ENCODE peak calls at places on chromosomes 13 and 19, in six cellular contexts. K, Z, V, R, S and G are unnamed samples.

GRCh38 chr19:6062274-6062673 is 48.0 kb downstream of the RFX2 start:
- DNase-seq in K (no peak), Z (no peak), V (peak), R (peak), S (peak), G (peak)

GRCh38 chr13:54953786-54954185 is 1925.2 kb downstream of the OLFM4 start:
- DNase-seq in K (peak), Z (no peak), V (no peak), R (no peak), S (no peak), G (no peak)

GRCh38 chr13:101757446-101758039 is 305.1 kb downstream of the ITGBL1 start:
- DNase-seq in K (peak), Z (peak), V (no peak), R (no peak), S (peak), G (peak)

GRCh38 chr19:6210721-6211600 is 68.8 kb downstream of the MLLT1 start:
- DNase-seq in K (no peak), Z (no peak), V (no peak), R (no peak), S (no peak), G (no peak)

GRCh38 chr19:42281175-42282035 is 12.4 kb downstream of the CIC start:
- DNase-seq in K (peak), Z (peak), V (no peak), R (no peak), S (peak), G (peak)

GRCh38 chr13:88764103-88764502 is 1092.9 kb downstream of the SLITRK5 start:
- DNase-seq in K (no peak), Z (no peak), V (no peak), R (no peak), S (no peak), G (no peak)

GRCh38 chr13:58704953-58705352 is 1073.4 kb downstream of the PCDH17 start:
- DNase-seq in K (no peak), Z (no peak), V (no peak), R (no peak), S (no peak), G (no peak)

GRCh38 chr19:15300533-15301194 is 31.7 kb downstream of the BRD4 start:
- DNase-seq in K (peak), Z (peak), V (no peak), R (no peak), S (peak), G (peak)

GRCh38 chr13:83940742-83941141 is 58.5 kb upstream of the SLITRK1 start:
- DNase-seq in K (peak), Z (no peak), V (no peak), R (no peak), S (no peak), G (peak)

GRCh38 chr13:113860579-113861432 is 3.1 kb downstream of the GAS6 start:
- DNase-seq in K (no peak), Z (no peak), V (peak), R (no peak), S (no peak), G (peak)

GRCh38 chr19:4582980-4583842 is 23.7 kb upstream of the SEMA6B start:
- DNase-seq in K (no peak), Z (no peak), V (no peak), R (no peak), S (no peak), G (no peak)

GRCh38 chr19:53782698-53783097 is 41.4 kb downstream of the NLRP12 start:
- DNase-seq in K (no peak), Z (no peak), V (no peak), R (no peak), S (no peak), G (no peak)

GRCh38 chr19:51198641-51199040 is 26.2 kb upstream of the CD33 start:
- DNase-seq in K (no peak), Z (no peak), V (no peak), R (no peak), S (no peak), G (no peak)

GRCh38 chr13:98098511-98098910 is 44.4 kb upstream of the FARP1 start:
- DNase-seq in K (no peak), Z (peak), V (no peak), R (no peak), S (no peak), G (peak)

GRCh38 chr19:55452381-55453325 is 8.8 kb downstream of the ISOC2 start:
- DNase-seq in K (peak), Z (peak), V (peak), R (no peak), S (peak), G (peak)

GRCh38 chr19:28619842-28620429 is 593.0 kb downstream of the UQCRFS1 start:
- DNase-seq in K (no peak), Z (no peak), V (no peak), R (no peak), S (no peak), G (no peak)

GRCh38 chr19:19134687-19135158 is 3.6 kb downstream of the TMEM161A start:
- DNase-seq in K (no peak), Z (no peak), V (no peak), R (no peak), S (peak), G (no peak)

GRCh38 chr19:13339869-13340268 is 166.4 kb downstream of the CACNA1A start:
- DNase-seq in K (no peak), Z (no peak), V (no peak), R (no peak), S (no peak), G (no peak)

GRCh38 chr13:97141564-97142005 is 80.5 kb upstream of the MBNL2 start:
- DNase-seq in K (peak), Z (peak), V (peak), R (no peak), S (peak), G (peak)

GRCh38 chr19:41997121-41997850 is 3.3 kb upstream of the ATP1A3 start:
- DNase-seq in K (peak), Z (peak), V (peak), R (no peak), S (peak), G (peak)

GRCh38 chr13:52003551-52003950 is 7.7 kb downstream of the ATP7B start:
- DNase-seq in K (no peak), Z (no peak), V (no peak), R (no peak), S (no peak), G (no peak)

GRCh38 chr13:24127116-24127631 is 33.3 kb upstream of the SPATA13 start:
- DNase-seq in K (peak), Z (peak), V (no peak), R (no peak), S (peak), G (no peak)

GRCh38 chr19:19185853-19186728 is 5.9 kb downstream of the BORCS8 start:
- DNase-seq in K (peak), Z (peak), V (no peak), R (no peak), S (peak), G (peak)

GRCh38 chr19:53927745-53928144 is 18.7 kb downstream of the CACNG7 start:
- DNase-seq in K (peak), Z (peak), V (peak), R (no peak), S (peak), G (peak)

GRCh38 chr19:29630661-29631060 is 24.6 kb downstream of the POP4 start:
- DNase-seq in K (no peak), Z (no peak), V (no peak), R (no peak), S (no peak), G (no peak)

GRCh38 chr13:92677571-92677970 is 549.0 kb upstream of the GPC6 start:
- DNase-seq in K (peak), Z (no peak), V (no peak), R (no peak), S (no peak), G (no peak)

GRCh38 chr13:52158629-52159158 is 703 bp downstream of the NEK3 start:
- DNase-seq in K (peak), Z (peak), V (peak), R (no peak), S (peak), G (peak)

GRCh38 chr13:51033431-51034185 is 77.5 kb downstream of the C13orf42 start:
- DNase-seq in K (no peak), Z (no peak), V (no peak), R (no peak), S (no peak), G (no peak)

GRCh38 chr19:13665125-13665903 is 99.0 kb upstream of the MRI1 start:
- DNase-seq in K (no peak), Z (no peak), V (no peak), R (no peak), S (no peak), G (no peak)

GRCh38 chr13:90783273-90783672 is 564.2 kb upstream of the MIR17HG start:
- DNase-seq in K (no peak), Z (no peak), V (no peak), R (no peak), S (no peak), G (no peak)

GRCh38 chr19:13833330-13834265 is 38.4 kb downstream of the ZSWIM4 start:
- DNase-seq in K (peak), Z (peak), V (peak), R (peak), S (peak), G (peak)

GRCh38 chr13:113746671-113747070 is 12.4 kb upstream of the TMEM255B start:
- DNase-seq in K (no peak), Z (no peak), V (no peak), R (no peak), S (no peak), G (no peak)

GRCh38 chr13:45769072-45769471 is 67.0 kb downstream of the CBY2 start:
- DNase-seq in K (no peak), Z (no peak), V (no peak), R (no peak), S (no peak), G (no peak)

GRCh38 chr19:8240274-8241229 is 31.4 kb downstream of the CERS4 start:
- DNase-seq in K (peak), Z (peak), V (peak), R (peak), S (peak), G (peak)

DNA sequence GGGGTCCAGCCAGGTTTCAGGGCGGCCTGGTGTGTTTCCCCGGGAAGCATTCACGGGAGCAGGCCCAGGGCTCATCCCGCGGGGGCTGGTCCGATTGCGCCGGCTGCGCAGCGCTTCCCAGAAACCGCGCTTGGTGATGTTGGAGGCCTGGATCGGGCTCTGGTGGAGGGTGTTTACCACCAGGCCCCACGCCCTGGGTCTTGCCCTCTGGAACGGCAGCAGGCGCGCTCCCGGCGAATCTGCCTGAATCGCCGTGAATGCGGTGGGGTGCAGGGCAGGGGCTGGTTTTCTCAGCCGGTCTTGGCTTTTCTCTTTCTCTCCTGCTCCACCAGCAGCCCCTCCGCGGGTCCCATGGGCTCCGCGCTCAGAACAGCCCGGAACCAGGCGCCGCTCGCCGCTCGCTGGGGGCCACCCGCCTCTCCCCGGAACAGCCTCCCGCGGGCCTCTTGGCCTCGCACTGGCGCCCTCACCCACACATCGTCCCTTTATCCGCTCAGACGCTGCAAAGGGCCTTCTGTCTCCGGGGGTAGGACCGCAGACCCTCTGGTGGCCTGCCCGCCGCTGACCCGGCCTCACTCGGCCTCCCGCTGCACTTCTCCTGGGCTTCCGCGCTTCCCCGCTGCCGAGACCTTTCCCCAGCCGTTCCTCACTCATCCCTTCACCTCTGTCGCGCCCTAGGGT is 69.4 kb upstream of the GJB6 start:
- DNase-seq in K (no peak), Z (no peak), V (no peak), R (no peak), S (no peak), G (peak)
- H3K4me3 ChIP-seq in K (no peak), Z (no peak), V (no peak), R (peak), S (no peak), G (no peak)

DNA sequence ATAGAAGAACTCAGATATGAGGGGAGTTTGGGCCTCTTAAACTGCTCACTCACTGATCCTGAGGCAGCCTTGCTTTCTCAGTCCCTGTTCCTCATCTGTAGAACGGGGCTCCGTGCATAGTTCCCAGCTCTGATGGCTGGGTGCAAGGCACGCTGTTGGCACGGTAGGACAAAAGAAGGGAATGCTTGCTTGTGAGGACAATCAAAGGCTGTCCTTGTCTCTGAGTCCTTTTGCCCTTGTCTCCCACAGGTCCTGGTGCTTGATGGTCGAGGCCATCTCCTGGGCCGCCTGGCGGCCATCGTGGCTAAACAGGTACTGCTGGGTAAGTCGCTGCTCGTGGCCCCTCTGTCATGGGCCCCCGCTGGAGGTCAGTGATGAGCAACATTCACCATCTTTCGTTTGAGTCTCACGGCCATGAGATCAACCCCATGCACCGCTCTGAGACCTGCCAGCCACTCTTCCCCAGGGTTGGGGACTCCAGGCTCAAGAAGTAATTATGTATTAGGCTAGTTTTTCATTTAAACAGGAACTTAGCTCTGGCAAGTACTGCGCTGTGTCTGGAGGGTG is 2.3 kb downstream of the RPL13A start:
- DNase-seq in K (no peak), Z (no peak), V (no peak), R (no peak), S (no peak), G (no peak)
- TF ChIP-seq CTCF in K (peak), Z (no peak), V (no peak), R (no peak), S (no peak), G (no peak)

DNA sequence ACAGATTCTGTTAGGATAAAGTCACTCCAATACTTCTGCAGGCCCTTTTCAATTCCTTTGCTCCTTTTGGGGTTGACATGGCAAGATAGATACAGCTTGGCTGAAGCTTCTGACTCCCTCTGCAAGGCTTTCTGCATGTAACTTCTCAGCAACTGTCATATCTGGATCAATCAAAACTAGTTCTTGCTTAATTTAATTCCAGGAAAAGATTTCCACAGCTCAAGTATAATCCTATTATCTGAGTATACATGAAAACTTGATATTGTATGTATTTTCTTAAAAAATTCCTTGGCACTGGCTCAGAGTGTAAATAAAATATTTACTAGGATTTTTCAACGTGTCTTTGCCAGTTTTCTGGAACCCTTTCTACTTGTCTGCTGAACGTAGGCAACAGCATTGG is 109.6 kb downstream of the STARD13 start:
- DNase-seq in K (no peak), Z (no peak), V (no peak), R (no peak), S (no peak), G (no peak)
- H3K4me3 ChIP-seq in K (no peak), Z (no peak), V (no peak), R (no peak), S (no peak), G (no peak)

GRCh38 chr19:32324631-32325215 is 20.7 kb upstream of the ZNF507 start:
- DNase-seq in K (no peak), Z (peak), V (no peak), R (no peak), S (no peak), G (no peak)
- TF ChIP-seq CTCF in K (peak), Z (peak), V (no peak), R (no peak), S (no peak), G (peak)

GRCh38 chr13:19767966-19768365 is 14.8 kb downstream of the PSPC1 start:
- DNase-seq in K (no peak), Z (no peak), V (no peak), R (no peak), S (no peak), G (no peak)

GRCh38 chr13:19766637-19767036 is 16.1 kb downstream of the PSPC1 start:
- DNase-seq in K (no peak), Z (no peak), V (no peak), R (no peak), S (no peak), G (no peak)

GRCh38 chr13:19763618-19764017 is 19.1 kb downstream of the PSPC1 start:
- DNase-seq in K (no peak), Z (no peak), V (no peak), R (no peak), S (no peak), G (no peak)

GRCh38 chr13:19759669-19760068 is 23.1 kb downstream of the PSPC1 start:
- DNase-seq in K (no peak), Z (peak), V (no peak), R (no peak), S (no peak), G (no peak)

DNA sequence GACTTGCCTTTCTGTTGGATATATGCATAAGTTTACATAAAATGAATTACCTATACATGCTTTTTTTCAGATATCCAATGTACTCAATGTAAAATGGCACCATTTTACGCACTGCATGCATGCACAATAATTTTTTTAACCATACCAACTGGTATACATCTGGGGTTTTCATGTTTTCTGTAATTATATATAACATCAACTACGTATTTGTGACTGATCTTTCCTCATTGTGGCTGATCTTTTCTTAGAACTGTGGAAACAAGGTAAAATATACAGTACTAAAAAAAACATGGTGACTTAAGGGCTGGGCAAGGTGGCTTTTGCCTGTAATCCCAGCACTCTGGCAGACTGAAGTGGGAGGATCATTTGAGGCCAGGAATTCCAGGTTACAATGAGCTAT is 18.5 kb downstream of the PSPC1 start:
- DNase-seq in K (no peak), Z (no peak), V (no peak), R (no peak), S (no peak), G (no peak)
- H3K4me3 ChIP-seq in K (no peak), Z (no peak), V (no peak), R (no peak), S (no peak), G (no peak)

GRCh38 chr13:76335463-76335862 is 550.7 kb downstream of the KCTD12 start:
- DNase-seq in K (no peak), Z (no peak), V (no peak), R (no peak), S (no peak), G (no peak)

GRCh38 chr13:76330216-76330615 is 556.0 kb downstream of the KCTD12 start:
- DNase-seq in K (no peak), Z (no peak), V (no peak), R (no peak), S (no peak), G (no peak)

GRCh38 chr13:76330756-76331155 is 555.4 kb downstream of the KCTD12 start:
- DNase-seq in K (no peak), Z (no peak), V (no peak), R (no peak), S (no peak), G (no peak)

GRCh38 chr13:76329004-76329403 is 557.2 kb downstream of the KCTD12 start:
- DNase-seq in K (no peak), Z (no peak), V (no peak), R (no peak), S (peak), G (no peak)

GRCh38 chr13:76331948-76332712 is 554.1 kb downstream of the KCTD12 start:
- DNase-seq in K (no peak), Z (peak), V (no peak), R (no peak), S (no peak), G (peak)
- TF ChIP-seq CTCF in K (no peak), Z (no peak), V (no peak), R (no peak), S (no peak), G (no peak)

GRCh38 chr13:30112602-30113435 is 194.5 kb downstream of the KATNAL1 start:
- DNase-seq in K (peak), Z (peak), V (peak), R (no peak), S (peak), G (peak)
- H3K4me3 ChIP-seq in K (no peak), Z (no peak), V (no peak), R (peak), S (no peak), G (peak)

GRCh38 chr13:59877933-59878332 is 285.8 kb downstream of the DIAPH3 start:
- DNase-seq in K (no peak), Z (peak), V (no peak), R (no peak), S (no peak), G (no peak)

GRCh38 chr13:59873309-59873708 is 290.4 kb downstream of the DIAPH3 start:
- DNase-seq in K (no peak), Z (no peak), V (no peak), R (no peak), S (no peak), G (no peak)

GRCh38 chr13:59874973-59875372 is 288.8 kb downstream of the DIAPH3 start:
- DNase-seq in K (no peak), Z (no peak), V (no peak), R (no peak), S (no peak), G (no peak)

GRCh38 chr13:59879281-59879680 is 284.4 kb downstream of the DIAPH3 start:
- DNase-seq in K (no peak), Z (no peak), V (no peak), R (no peak), S (no peak), G (no peak)

DNA sequence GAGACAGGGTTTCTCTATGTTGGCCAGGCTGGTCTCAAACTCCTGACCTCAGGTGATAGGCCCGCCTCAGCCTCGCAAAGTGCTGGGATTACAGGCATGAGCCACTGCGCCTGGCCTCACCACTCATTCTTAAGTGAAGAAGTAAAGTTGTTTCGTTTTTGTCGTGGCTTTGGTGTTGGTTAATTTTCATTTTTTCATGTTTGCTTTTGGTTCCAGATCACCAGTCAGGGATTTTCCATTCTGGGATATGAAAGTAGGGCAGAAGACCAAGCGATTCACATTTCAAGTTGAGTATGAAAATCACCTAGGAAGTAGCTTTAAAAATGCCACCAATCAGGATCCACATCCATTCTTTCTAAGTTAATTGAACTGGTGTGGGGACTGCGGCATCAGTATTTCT is 289.9 kb downstream of the DIAPH3 start:
- DNase-seq in K (no peak), Z (no peak), V (no peak), R (no peak), S (no peak), G (no peak)
- TF ChIP-seq CTCF in K (no peak), Z (no peak), V (no peak), R (no peak), S (no peak), G (no peak)

GRCh38 chr13:61685683-61686013 is 270.0 kb upstream of the PCDH20 start:
- DNase-seq in K (peak), Z (no peak), V (no peak), R (no peak), S (peak), G (peak)
- H3K4me3 ChIP-seq in K (no peak), Z (no peak), V (no peak), R (no peak), S (no peak), G (no peak)